ENCODE peak calls at places on chromosomes 1 and 21, in four cellular contexts. E, T, C and Q are unnamed samples.

GRCh38 chr1:165828103-165828558 is 717 bp downstream of the UCK2 start:
- DNase-seq in C (peak), E (no peak), T (peak), Q (peak)

GRCh38 chr21:21860888-21861287 is 862.7 kb downstream of the NCAM2 start:
- DNase-seq in C (peak), T (no peak), E (no peak), Q (no peak)

GRCh38 chr1:182658055-182658454 is 26.3 kb downstream of the RGS8 start:
- DNase-seq in E (no peak), C (no peak), T (no peak), Q (no peak)

GRCh38 chr1:219567341-219567947 is 45.5 kb downstream of the ZC3H11B start:
- DNase-seq in C (peak), E (no peak), T (peak), Q (peak)

GRCh38 chr1:181021811-181022434 is 747 bp downstream of the STX6 start:
- DNase-seq in E (peak), T (peak), C (peak), Q (peak)

GRCh38 chr1:68175621-68176398 is 56.5 kb downstream of the WLS start:
- DNase-seq in C (peak), T (peak), E (no peak), Q (no peak)

GRCh38 chr1:67339623-67340343 is 32.1 kb downstream of the IL12RB2 start:
- DNase-seq in E (no peak), T (no peak), C (peak), Q (no peak)

GRCh38 chr1:54378157-54378883 is 27.9 kb downstream of the SSBP3 start:
- DNase-seq in C (no peak), E (no peak), T (no peak), Q (peak)

GRCh38 chr1:226618380-226618779 is 69.8 kb downstream of the STUM start:
- DNase-seq in C (no peak), T (no peak), E (no peak), Q (no peak)

GRCh38 chr1:43766818-43767525 is 59.6 kb downstream of the ST3GAL3 start:
- DNase-seq in E (no peak), C (peak), T (no peak), Q (peak)

GRCh38 chr1:158025576-158026230 is 32.3 kb downstream of the KIRREL1 start:
- DNase-seq in E (no peak), C (no peak), T (no peak), Q (no peak)

GRCh38 chr21:18545908-18546307 is 142.3 kb upstream of the TMPRSS15 start:
- DNase-seq in C (no peak), E (no peak), T (no peak), Q (no peak)

GRCh38 chr1:180643693-180644092 is 11.9 kb downstream of the XPR1 start:
- DNase-seq in C (peak), T (no peak), E (no peak), Q (no peak)

GRCh38 chr1:59718064-59718988 is 96.4 kb upstream of the HOOK1 start:
- DNase-seq in E (no peak), C (no peak), T (no peak), Q (no peak)

GRCh38 chr1:177439301-177439700 is 268.5 kb downstream of the BRINP2 start:
- DNase-seq in C (no peak), E (no peak), T (no peak), Q (no peak)

GRCh38 chr1:245155186-245156040 is 628 bp downstream of the KIF26B start:
- DNase-seq in E (peak), C (peak), T (peak), Q (no peak)

GRCh38 chr1:16719571-16720402 is 20.5 kb upstream of the RNU1-4 start:
- DNase-seq in T (peak), E (peak), C (no peak), Q (peak)

GRCh38 chr1:5709461-5709860 is 282.8 kb downstream of the NPHP4 start:
- DNase-seq in C (no peak), E (no peak), T (no peak), Q (no peak)

GRCh38 chr1:235831148-235831547 is 35.6 kb downstream of the LYST start:
- DNase-seq in E (no peak), C (peak), T (no peak), Q (no peak)

GRCh38 chr1:210582186-210582981 is 253.7 kb downstream of the HHAT start:
- DNase-seq in C (no peak), E (no peak), T (no peak), Q (peak)

GRCh38 chr1:207421078-207421477 is 33.0 kb upstream of the CR2 start:
- DNase-seq in T (no peak), E (no peak), C (no peak), Q (no peak)

GRCh38 chr1:77232829-77233228 is 13.6 kb upstream of the PIGK start:
- DNase-seq in E (no peak), T (no peak), C (no peak), Q (no peak)

GRCh38 chr1:198935371-198935921 is 296.6 kb downstream of the PTPRC start:
- DNase-seq in E (no peak), T (peak), C (peak), Q (peak)

GRCh38 chr1:28050746-28051145 is 37.7 kb downstream of the EYA3 start:
- DNase-seq in T (no peak), C (no peak), E (no peak), Q (no peak)

GRCh38 chr1:28058168-28058567 is 30.2 kb downstream of the EYA3 start:
- DNase-seq in C (no peak), T (peak), E (no peak), Q (no peak)

GRCh38 chr1:28058971-28059878 is 29.2 kb downstream of the EYA3 start:
- DNase-seq in T (no peak), E (no peak), C (no peak), Q (no peak)

DNA sequence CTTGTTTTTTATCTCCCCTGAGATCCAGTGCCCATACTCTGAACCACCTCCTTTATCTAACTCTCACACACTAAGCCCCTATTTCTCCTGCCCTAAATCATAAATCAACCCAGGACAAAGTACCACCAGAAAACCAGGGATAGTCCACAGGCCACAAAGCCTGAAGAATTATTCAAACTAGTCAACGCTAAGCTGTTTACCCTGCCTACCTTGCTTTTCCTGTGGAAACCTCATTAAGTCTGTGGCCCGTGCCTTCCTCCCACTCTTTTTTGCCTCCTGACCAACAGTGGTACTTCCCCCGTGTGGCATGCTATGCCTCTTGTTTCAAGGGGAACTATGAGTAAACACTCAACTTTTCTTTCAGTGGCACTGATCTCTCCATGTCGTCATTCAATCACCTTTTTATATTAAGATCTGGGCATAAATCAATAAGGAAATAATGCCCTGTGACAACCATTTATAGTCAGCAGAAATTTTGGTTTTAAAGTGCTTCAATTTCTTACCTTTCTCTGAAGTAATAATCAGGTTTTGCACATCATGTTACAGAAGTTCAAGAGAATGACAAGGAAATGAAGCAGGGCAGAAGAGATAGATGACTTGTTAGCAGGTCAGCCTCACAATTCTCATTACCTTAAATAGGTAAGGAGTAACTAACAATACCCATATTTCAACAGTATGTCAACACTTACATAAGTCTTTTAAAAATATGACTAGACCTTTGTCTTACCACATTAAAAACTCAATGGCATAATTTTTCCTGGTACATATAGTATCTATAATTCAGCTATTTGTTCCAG is 32.1 kb downstream of the EYA3 start:
- DNase-seq in E (no peak), T (no peak), C (no peak), Q (no peak)
- H2AFZ ChIP-seq in E (no peak), T (no peak), C (no peak), Q (no peak)

DNA sequence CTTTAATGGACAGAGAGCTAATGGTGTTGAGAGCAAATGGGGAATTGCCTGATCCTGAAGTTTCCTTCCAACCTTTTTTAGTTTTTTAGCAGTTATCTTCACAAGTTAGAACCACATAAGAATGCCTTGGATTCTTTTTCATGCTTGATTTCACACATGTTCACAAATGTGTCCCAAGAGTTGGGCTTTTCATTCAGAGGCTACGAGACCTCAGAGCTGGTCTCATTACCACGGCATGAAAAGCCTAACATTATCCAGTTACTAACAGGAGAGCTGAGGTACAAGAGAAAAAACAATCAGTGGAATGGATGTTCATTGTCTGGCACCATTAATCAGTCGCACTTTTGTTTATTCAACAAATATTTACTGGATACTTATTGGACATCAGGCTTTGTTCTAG is 340.7 kb downstream of the ZNF326 start:
- DNase-seq in T (no peak), C (no peak), E (no peak), Q (no peak)
- H3K4me3 ChIP-seq in T (no peak), C (no peak), E (no peak), Q (no peak)

DNA sequence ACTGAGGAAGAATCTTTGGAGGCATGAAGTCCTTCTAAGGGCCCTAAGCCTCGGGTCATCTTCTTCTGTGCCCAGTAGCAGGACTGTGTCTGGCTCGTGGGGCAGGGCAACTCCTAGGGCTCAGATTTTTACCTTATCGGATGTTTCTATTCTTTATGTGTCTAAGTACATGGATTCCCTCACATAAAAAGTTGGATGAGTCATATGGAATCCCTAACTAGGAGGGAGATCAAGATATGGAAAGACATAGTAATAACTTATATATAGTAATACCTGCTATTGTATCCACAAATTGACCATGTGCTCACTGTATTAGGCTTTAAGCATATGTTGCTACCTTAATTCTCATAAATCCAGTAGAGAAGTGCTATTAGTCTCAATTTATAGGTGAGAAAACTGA is 364.5 kb upstream of the CAMK1G start:
- DNase-seq in C (no peak), T (no peak), E (no peak), Q (no peak)
- H2AFZ ChIP-seq in C (no peak), T (no peak), E (no peak), Q (no peak)

GRCh38 chr21:41726630-41726969 is 40.3 kb downstream of the RIPK4 start:
- DNase-seq in T (no peak), C (no peak), E (no peak), Q (no peak)

GRCh38 chr21:41726058-41726558 is 40.7 kb downstream of the RIPK4 start:
- DNase-seq in E (no peak), T (no peak), C (no peak), Q (no peak)

GRCh38 chr21:41726970-41727783 is 39.7 kb downstream of the RIPK4 start:
- DNase-seq in C (peak), T (no peak), E (no peak), Q (no peak)

GRCh38 chr21:41727784-41728763 is 38.8 kb downstream of the RIPK4 start:
- DNase-seq in C (no peak), T (no peak), E (no peak), Q (no peak)

DNA sequence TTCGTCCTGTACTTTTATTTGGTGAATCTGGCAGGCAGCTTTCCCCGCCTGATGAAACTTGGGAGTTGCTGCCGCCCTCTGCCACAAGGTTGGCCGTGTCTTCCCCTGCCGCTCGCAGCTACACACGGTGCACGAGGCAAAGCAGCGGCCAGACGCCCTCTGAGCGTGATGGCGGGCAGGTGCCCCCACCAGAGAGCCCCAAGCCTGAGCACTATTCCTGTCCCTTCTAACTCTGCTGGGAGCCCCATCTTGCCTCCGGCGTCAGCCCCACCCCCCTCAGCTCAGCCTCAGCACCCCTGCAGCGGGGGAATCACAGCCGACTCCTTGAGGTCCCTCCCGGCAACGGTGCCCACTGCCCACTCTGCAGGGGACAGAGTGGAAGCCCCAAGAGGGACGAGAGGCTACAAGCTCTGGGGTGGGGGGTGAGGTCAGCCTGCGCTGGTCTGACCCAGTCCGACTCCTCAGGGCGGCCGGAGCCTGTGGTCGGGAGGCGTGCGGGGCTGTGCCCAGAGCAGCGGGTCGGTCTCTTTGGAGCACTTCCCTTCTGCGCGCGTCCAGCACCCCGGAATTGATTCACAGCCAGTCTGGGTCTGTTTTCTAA is 41.3 kb downstream of the RIPK4 start:
- DNase-seq in C (no peak), T (no peak), E (no peak), Q (no peak)
- H3K4me3 ChIP-seq in C (no peak), T (no peak), E (no peak), Q (no peak)